ENCODE peak calls at places on chromosomes 16 and 17, in six cellular contexts. U is Panc1; F is GM23248; X is PC-3; N is naive thymus-derived CD4-positive, alpha-beta T cell; M is cardiac muscle cell. H is an unnamed sample.

GRCh38 chr16:75198135-75198600 is 8.8 kb downstream of the CTRB2 start:
- DNase-seq in M (peak; percentile 80), U (no peak), X (no peak), N (no peak), F (peak; percentile 67), H (no peak)

GRCh38 chr17:73455050-73455687 is 143.4 kb upstream of the CDC42EP4 start:
- DNase-seq in N (no peak), F (no peak), X (no peak), U (no peak), M (no peak), H (peak; percentile 8)

GRCh38 chr17:62899349-62899748 is 66.7 kb upstream of the TANC2 start:
- DNase-seq in X (no peak), M (no peak), F (no peak), U (no peak), N (no peak), H (no peak)

GRCh38 chr16:1667271-1667670 is 10.8 kb upstream of the JPT2 start:
- DNase-seq in F (no peak), N (no peak), M (no peak), X (no peak), U (no peak), H (no peak)

GRCh38 chr16:83606486-83607030 is 201.2 kb upstream of the HSBP1 start:
- DNase-seq in X (no peak), F (no peak), N (no peak), U (no peak), M (no peak), H (peak; percentile 21)

GRCh38 chr16:23296994-23297393 is 5.1 kb upstream of the SCNN1B start:
- DNase-seq in U (no peak), X (peak; percentile 26), F (no peak), M (no peak), N (no peak), H (no peak)

GRCh38 chr16:15644306-15644961 is 1.5 kb upstream of the MARF1 start:
- DNase-seq in N (no peak), F (peak; percentile 66), X (peak; percentile 68), M (no peak), U (no peak), H (no peak)

GRCh38 chr17:51741447-51741846 is 417.1 kb downstream of the CA10 start:
- DNase-seq in N (no peak), F (no peak), X (peak; percentile 63), U (no peak), M (no peak), H (no peak)

DNA sequence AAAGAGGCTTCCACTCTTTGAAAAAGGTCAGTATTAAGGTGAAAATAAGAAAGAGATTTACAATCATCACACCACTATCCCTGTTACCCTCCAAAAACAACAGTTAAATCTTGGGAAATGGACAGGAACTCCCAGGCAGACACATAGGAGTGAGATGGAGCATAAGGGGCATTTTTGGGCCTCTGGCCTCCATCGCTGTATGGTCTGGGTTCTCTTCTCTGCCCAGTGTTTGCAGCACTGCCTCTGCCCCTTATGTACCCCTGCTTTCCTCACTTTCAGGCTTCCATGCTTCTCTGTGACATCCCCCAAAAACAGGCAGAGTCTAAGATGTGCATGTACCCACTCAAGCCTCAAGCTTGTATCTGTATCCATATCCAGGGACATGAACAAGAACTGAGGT is 630 bp upstream of the HOXB2 start:
- DNase-seq in F (no peak), M (no peak), U (no peak), X (no peak), N (no peak), H (no peak)
- H3K4me3 ChIP-seq in F (peak overlapping the region; percentile 95), M (peak overlapping the region; percentile 90), U (peak overlapping the region; percentile 81), X (no peak overlapping the region), N (no peak overlapping the region), H (no peak overlapping the region)

GRCh38 chr16:27712251-27712711 is 162.3 kb downstream of the KATNIP start:
- DNase-seq in M (no peak), X (no peak), F (no peak), U (no peak), N (no peak), H (no peak)
- H3K27ac ChIP-seq in M (no peak overlapping the region), X (no peak overlapping the region), F (no peak overlapping the region), U (no peak overlapping the region), N (no peak overlapping the region), H (no peak overlapping the region)

DNA sequence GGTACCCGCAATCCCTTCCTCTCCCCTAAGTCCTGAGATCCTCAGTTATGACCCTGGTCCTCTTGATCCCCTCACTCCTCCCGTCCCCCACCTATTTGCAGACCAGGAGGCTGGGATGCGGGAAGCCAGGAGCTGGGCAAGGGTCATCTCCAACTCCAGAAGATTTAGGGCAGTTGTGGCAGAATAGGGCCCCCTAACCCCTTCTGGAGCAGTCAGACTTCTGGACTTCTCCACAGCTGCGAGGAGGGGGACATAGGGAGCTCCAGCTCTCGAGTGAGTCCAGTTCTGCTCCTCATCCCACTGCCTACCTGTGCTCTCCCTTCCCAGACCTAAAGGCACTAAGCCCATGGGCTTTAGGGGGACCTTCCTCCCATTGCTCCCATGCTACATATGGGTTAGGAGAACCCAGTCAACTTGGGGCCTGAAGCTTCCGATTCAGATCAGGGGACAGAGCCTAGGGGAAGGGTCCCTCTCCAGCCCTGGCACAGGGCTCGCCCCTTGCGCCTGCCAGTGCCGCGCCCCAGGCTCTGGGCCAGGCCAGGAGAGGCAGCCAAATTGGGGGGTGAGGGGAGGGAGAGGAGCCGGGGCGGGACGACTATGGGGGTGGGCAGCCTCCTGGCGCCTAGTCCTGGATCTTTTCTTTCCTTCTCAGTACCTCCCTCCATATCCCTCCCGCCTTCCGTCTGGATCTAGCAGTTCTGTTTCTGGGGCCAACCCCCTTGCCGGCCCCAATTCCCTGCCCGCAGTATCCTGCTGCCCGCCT is 1.4 kb downstream of the WNK4 start:
- DNase-seq in F (peak; percentile 64), U (no peak), X (peak; percentile 35), N (no peak), M (no peak), H (no peak)
- H3K4me3 ChIP-seq in F (peak overlapping the region; percentile 85), U (peak overlapping the region; percentile 56), X (peak overlapping the region; percentile 99), N (no peak overlapping the region), M (no peak overlapping the region), H (no peak overlapping the region)

GRCh38 chr16:66927918-66928649 is 2.7 kb upstream of the RRAD start:
- DNase-seq in N (no peak), F (peak; percentile 70), X (no peak), U (no peak), M (no peak), H (no peak)
- H3K27ac ChIP-seq in N (no peak overlapping the region), F (peak overlapping the region; percentile 74), X (no peak overlapping the region), U (no peak overlapping the region), M (no peak overlapping the region), H (no peak overlapping the region)

H was measured in small intestine.